ENCODE peak calls at places on chromosomes 2 and 18, in six cellular contexts. P is esophagus squamous epithelium, M is naive B cell, E is HAP-1, F is Caki2, U is Daoy. Z is an unnamed sample.

GRCh38 chr18:72107647-72108046 is 436.5 kb downstream of the CBLN2 start:
- DNase-seq in E (peak), P (no peak), F (peak), M (no peak), U (peak), Z (peak)

GRCh38 chr2:156672569-156673270 is 236.5 kb downstream of the GPD2 start:
- DNase-seq in U (no peak), P (no peak), F (no peak), M (no peak), E (no peak), Z (no peak)

GRCh38 chr2:24492283-24493272 is 1.5 kb downstream of the NCOA1 start:
- DNase-seq in E (peak), P (no peak), F (peak), U (peak), M (no peak), Z (peak)

GRCh38 chr18:3995476-3996102 is 459.5 kb downstream of the DLGAP1 start:
- DNase-seq in E (peak), P (no peak), F (peak), U (peak), M (peak), Z (peak)

GRCh38 chr2:190782264-190782663 is 98.4 kb upstream of the GLS start:
- DNase-seq in P (no peak), U (no peak), M (no peak), E (no peak), F (no peak), Z (no peak)

GRCh38 chr2:189498205-189498604 is 56.9 kb downstream of the WDR75 start:
- DNase-seq in P (no peak), U (no peak), E (no peak), M (no peak), F (no peak), Z (no peak)

GRCh38 chr2:121257476-121257831 is 27.5 kb downstream of the TFCP2L1 start:
- DNase-seq in P (no peak), M (no peak), E (no peak), F (no peak), U (no peak), Z (no peak)

GRCh38 chr2:48195168-48195567 is 288.9 kb upstream of the FBXO11 start:
- DNase-seq in U (no peak), F (no peak), P (no peak), M (no peak), E (no peak), Z (no peak)

GRCh38 chr18:25298853-25299274 is 53.1 kb downstream of the ZNF521 start:
- DNase-seq in U (peak), M (no peak), P (no peak), E (no peak), F (peak), Z (no peak)

GRCh38 chr2:192007819-192008218 is 160.9 kb upstream of the CAVIN2 start:
- DNase-seq in F (no peak), M (no peak), E (no peak), U (no peak), P (no peak), Z (no peak)

GRCh38 chr2:234377761-234378341 is 119.0 kb downstream of the ARL4C start:
- DNase-seq in P (no peak), F (no peak), U (peak), M (no peak), E (no peak), Z (no peak)

GRCh38 chr2:237122214-237122666 is 36.6 kb downstream of the COPS8 start:
- DNase-seq in M (no peak), F (peak), E (peak), P (no peak), U (peak), Z (no peak)

GRCh38 chr2:30421026-30421425 is 26.0 kb upstream of the LCLAT1 start:
- DNase-seq in E (no peak), F (no peak), M (no peak), P (no peak), U (no peak), Z (no peak)

GRCh38 chr2:138502253-138503086 is 900 bp downstream of the SPOPL start:
- DNase-seq in F (peak), P (no peak), M (no peak), E (no peak), U (peak), Z (no peak)

GRCh38 chr2:112656679-112657078 is 10.9 kb downstream of the SLC20A1 start:
- DNase-seq in U (no peak), M (no peak), P (no peak), F (no peak), E (no peak), Z (no peak)

GRCh38 chr2:120576509-120577474 is 158.9 kb upstream of the GLI2 start:
- DNase-seq in P (no peak), M (no peak), U (no peak), E (no peak), F (no peak), Z (no peak)

GRCh38 chr2:206442854-206443734 is at the start of gene ADAM23:
- DNase-seq in M (peak), F (peak), U (peak), E (peak), P (no peak), Z (peak)

GRCh38 chr2:36480596-36480995 is 117.4 kb downstream of the FEZ2 start:
- DNase-seq in M (no peak), P (no peak), U (no peak), F (no peak), E (no peak), Z (no peak)

GRCh38 chr2:112805542-112805941 is 21.2 kb upstream of the IL1A start:
- DNase-seq in E (no peak), F (no peak), M (no peak), U (no peak), P (no peak), Z (no peak)

GRCh38 chr2:241272298-241272721 is 43.2 kb downstream of the HDLBP start:
- DNase-seq in M (peak), U (peak), E (peak), F (no peak), P (no peak), Z (peak)

GRCh38 chr2:197804758-197805597 is 585 bp downstream of the PLCL1 start:
- DNase-seq in E (peak), P (no peak), M (no peak), U (peak), F (peak), Z (peak)

GRCh38 chr2:121804340-121804739 is 48.9 kb downstream of the TSN start:
- DNase-seq in M (peak), E (peak), P (no peak), F (no peak), U (peak), Z (no peak)

GRCh38 chr2:177535968-177536514 is 143.5 kb downstream of the AGPS start:
- DNase-seq in F (no peak), P (no peak), M (no peak), U (no peak), E (peak), Z (no peak)